ENCODE peak calls at places on chromosomes 1 and 21, in seven cellular contexts. T is Peyer's patch, K is cardiac muscle cell, O is psoas muscle, Z is uterus, A is fibroblast of lung, E is mesenchymal stem cell. D is an unnamed sample. For H3K4me1, the result is how much of the 10 kb centered on the place peaks cover.

GRCh38 chr1:64923294-64923718 is 43.0 kb downstream of the JAK1 start:
- DNase-seq in T (no peak), K (no peak), O (no peak), Z (no peak), A (peak), E (no peak), D (no peak)

GRCh38 chr1:12342261-12343003 is 112.6 kb downstream of the VPS13D start:
- DNase-seq in T (no peak), K (peak), O (no peak), Z (no peak), A (peak), E (peak), D (no peak)

GRCh38 chr1:160114085-160114484 is 1.5 kb upstream of the ATP1A2 start:
- DNase-seq in T (no peak), K (peak), O (peak), Z (no peak), A (no peak), E (no peak), D (no peak)

GRCh38 chr1:20194770-20195463 is 8.6 kb upstream of the PLA2G2C start:
- DNase-seq in T (peak), K (peak), O (peak), Z (peak), A (peak), E (peak), D (peak)

GRCh38 chr1:235980976-235981375 is 83.9 kb downstream of the NID1 start:
- DNase-seq in T (no peak), K (no peak), O (no peak), Z (no peak), A (no peak), E (no peak), D (no peak)

GRCh38 chr1:198135366-198135765 is 21.4 kb upstream of the NEK7 start:
- DNase-seq in T (no peak), K (no peak), O (no peak), Z (no peak), A (no peak), E (no peak), D (no peak)

GRCh38 chr1:26109229-26110164 is 2.1 kb upstream of the PDIK1L start:
- DNase-seq in T (no peak), K (no peak), O (no peak), Z (no peak), A (no peak), E (no peak), D (no peak)

GRCh38 chr1:64296459-64296858 is 93.0 kb downstream of the UBE2U start:
- DNase-seq in T (no peak), K (no peak), O (no peak), Z (no peak), A (no peak), E (no peak), D (no peak)

GRCh38 chr1:25450894-25451293 is 20.2 kb downstream of the MACO1 start:
- DNase-seq in T (no peak), K (no peak), O (no peak), Z (no peak), A (no peak), E (no peak), D (no peak)

GRCh38 chr1:222777977-222778376 is 36.9 kb upstream of the DISP1 start:
- DNase-seq in T (no peak), K (no peak), O (no peak), Z (no peak), A (no peak), E (peak), D (no peak)

GRCh38 chr1:22223176-22223575 is 80.3 kb upstream of the WNT4 start:
- DNase-seq in T (no peak), K (no peak), O (no peak), Z (no peak), A (no peak), E (no peak), D (no peak)

GRCh38 chr1:24186031-24186710 is 918 bp downstream of the IFNLR1 start:
- DNase-seq in T (peak), K (no peak), O (no peak), Z (no peak), A (no peak), E (no peak), D (no peak)

GRCh38 chr21:46144464-46145070 is 10.8 kb downstream of the FTCD start:
- DNase-seq in T (no peak), K (no peak), O (peak), Z (peak), A (no peak), E (no peak), D (no peak)

GRCh38 chr1:19260211-19261138 is 8.9 kb downstream of the MRTO4 start:
- DNase-seq in T (no peak), K (no peak), O (no peak), Z (no peak), A (peak), E (peak), D (no peak)

GRCh38 chr1:92291372-92291999 is 7.3 kb downstream of the GLMN start:
- DNase-seq in T (no peak), K (peak), O (no peak), Z (no peak), A (peak), E (peak), D (peak)

GRCh38 chr21:32844653-32845443 is 73.3 kb upstream of the PAXBP1 start:
- DNase-seq in T (no peak), K (no peak), O (no peak), Z (no peak), A (peak), E (peak), D (no peak)

GRCh38 chr1:65255088-65256050 is 54.0 kb upstream of the DNAJC6 start:
- DNase-seq in T (no peak), K (peak), O (no peak), Z (no peak), A (peak), E (peak), D (no peak)

GRCh38 chr1:31769720-31770390 is 5.7 kb upstream of the ADGRB2 start:
- DNase-seq in T (no peak), K (peak), O (peak), Z (no peak), A (no peak), E (no peak), D (no peak)

GRCh38 chr21:33964706-33965325 is 49.2 kb upstream of the ATP5PO start:
- DNase-seq in T (no peak), K (no peak), O (no peak), Z (no peak), A (peak), E (peak), D (no peak)

GRCh38 chr1:3320246-3321152 is 134.0 kb upstream of the ARHGEF16 start:
- DNase-seq in T (peak), K (no peak), O (no peak), Z (no peak), A (peak), E (no peak), D (no peak)

GRCh38 chr21:14712121-14712520 is 166.0 kb upstream of the SAMSN1 start:
- DNase-seq in T (no peak), K (no peak), O (no peak), Z (no peak), A (no peak), E (peak), D (no peak)

GRCh38 chr1:169909499-169909898 is 15.8 kb upstream of the SCYL3 start:
- DNase-seq in T (no peak), K (no peak), O (no peak), Z (no peak), A (no peak), E (no peak), D (no peak)

GRCh38 chr1:243325305-243325890 is 69.6 kb downstream of the SDCCAG8 start:
- DNase-seq in T (no peak), K (peak), O (no peak), Z (no peak), A (peak), E (peak), D (no peak)

GRCh38 chr21:44686000-44686781 is 4.2 kb upstream of the KRTAP12-1 start:
- DNase-seq in T (no peak), K (no peak), O (no peak), Z (no peak), A (no peak), E (no peak), D (no peak)

GRCh38 chr1:241639653-241640148 is 468 bp downstream of the CHML start:
- DNase-seq in T (peak), K (peak), O (peak), Z (peak), A (peak), E (peak), D (peak)

GRCh38 chr21:43884012-43884860 is 19.2 kb downstream of the AGPAT3 start:
- DNase-seq in T (peak), K (peak), O (peak), Z (no peak), A (peak), E (peak), D (peak)

GRCh38 chr1:153527023-153527724 is 8.6 kb downstream of the S100A6 start:
- DNase-seq in T (no peak), K (no peak), O (no peak), Z (no peak), A (peak), E (no peak), D (no peak)

GRCh38 chr1:155643230-155643629 is 33.2 kb downstream of the MSTO1 start:
- DNase-seq in T (no peak), K (no peak), O (no peak), Z (no peak), A (no peak), E (no peak), D (no peak)

GRCh38 chr1:210299501-210299900 is 29.2 kb upstream of the HHAT start:
- DNase-seq in T (no peak), K (no peak), O (no peak), Z (no peak), A (no peak), E (no peak), D (no peak)

GRCh38 chr1:84689514-84690396 is 506 bp downstream of the SSX2IP start:
- DNase-seq in T (peak), K (peak), O (peak), Z (peak), A (peak), E (peak), D (peak)

GRCh38 chr1:109763646-109764415 is at the start of gene EPS8L3:
- DNase-seq in T (peak), K (no peak), O (peak), Z (peak), A (no peak), E (no peak), D (no peak)

GRCh38 chr1:76759950-76760349 is 107.3 kb upstream of the ST6GALNAC5 start:
- DNase-seq in T (no peak), K (no peak), O (no peak), Z (no peak), A (peak), E (peak), D (no peak)

GRCh38 chr1:171999756-172000155 is 158.5 kb downstream of the DNM3 start:
- DNase-seq in T (no peak), K (no peak), O (no peak), Z (no peak), A (peak), E (peak), D (no peak)

DNA sequence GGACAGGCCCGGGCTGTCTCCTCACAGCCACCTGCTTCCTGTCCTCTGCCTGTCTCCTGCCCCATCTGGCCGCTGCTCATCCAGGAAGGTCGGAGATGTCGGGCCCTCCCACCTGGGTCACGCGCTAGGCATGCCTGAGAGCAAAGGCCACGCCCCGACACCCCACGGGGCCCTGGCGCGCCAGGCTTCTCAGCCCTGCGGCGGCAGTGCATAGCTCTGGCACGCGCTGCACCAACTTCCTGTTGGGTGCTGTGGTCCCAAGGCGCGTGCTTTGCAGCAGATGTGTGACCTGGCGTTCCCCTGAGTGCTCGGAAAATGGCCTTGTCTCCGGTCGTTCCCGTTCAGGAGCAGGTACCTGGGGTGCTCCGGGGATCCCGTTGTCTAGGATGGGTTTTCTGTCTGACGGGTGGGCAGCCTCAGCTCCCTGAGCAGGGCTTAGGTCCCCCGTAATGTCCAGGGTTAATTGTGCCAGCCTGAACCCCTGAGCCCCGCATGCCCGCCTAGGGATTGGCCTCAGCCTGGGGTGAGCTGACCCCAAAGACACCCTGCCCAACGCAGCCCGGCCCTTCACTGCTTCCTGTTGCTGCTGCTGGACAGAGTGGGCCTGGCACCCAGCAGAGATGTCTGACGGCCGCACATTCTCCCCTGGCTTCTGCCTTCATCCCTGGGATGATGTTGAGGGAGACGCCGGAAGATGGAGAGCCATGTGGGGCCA is 19.4 kb upstream of the KCNAB2 start:
- DNase-seq in T (peak), K (peak), O (peak), Z (peak), A (peak), E (no peak), D (no peak)
- H3K4me1 ChIP-seq in T (under half), K (under half), O (under half), Z (under half), A (under half), E (under half), D (under half)

GRCh38 chr1:162040657-162041056 is 17.0 kb upstream of the OLFML2B start:
- DNase-seq in T (no peak), K (peak), O (no peak), Z (no peak), A (peak), E (peak), D (no peak)

GRCh38 chr1:162042361-162042760 is 18.7 kb upstream of the OLFML2B start:
- DNase-seq in T (no peak), K (no peak), O (no peak), Z (no peak), A (no peak), E (no peak), D (no peak)

GRCh38 chr1:162035241-162035640 is 11.6 kb upstream of the OLFML2B start:
- DNase-seq in T (no peak), K (no peak), O (no peak), Z (no peak), A (peak), E (no peak), D (no peak)

GRCh38 chr1:162036156-162036555 is 12.5 kb upstream of the OLFML2B start:
- DNase-seq in T (no peak), K (no peak), O (no peak), Z (no peak), A (peak), E (no peak), D (no peak)

GRCh38 chr1:162038624-162039023 is 15.0 kb upstream of the OLFML2B start:
- DNase-seq in T (no peak), K (no peak), O (no peak), Z (no peak), A (no peak), E (no peak), D (no peak)
- H3K4me1 ChIP-seq in T (under half), K (under half), O (under half), Z (under half), A (under half), E (under half), D (under half)

GRCh38 chr1:149844650-149845255 is 54.6 kb upstream of the BOLA1 start:
- DNase-seq in T (no peak), K (peak), O (no peak), Z (no peak), A (no peak), E (peak), D (no peak)
- H3K4me1 ChIP-seq in T (under half), K (under half), O (under half), Z (under half), A (under half), E (under half), D (under half)

GRCh38 chr1:94063379-94063778 is 57.6 kb downstream of the ABCA4 start:
- DNase-seq in T (peak), K (peak), O (peak), Z (peak), A (peak), E (peak), D (no peak)
- H3K4me1 ChIP-seq in T (under half), K (under half), O (under half), Z (under half), A (under half), E (under half), D (under half)

DNA sequence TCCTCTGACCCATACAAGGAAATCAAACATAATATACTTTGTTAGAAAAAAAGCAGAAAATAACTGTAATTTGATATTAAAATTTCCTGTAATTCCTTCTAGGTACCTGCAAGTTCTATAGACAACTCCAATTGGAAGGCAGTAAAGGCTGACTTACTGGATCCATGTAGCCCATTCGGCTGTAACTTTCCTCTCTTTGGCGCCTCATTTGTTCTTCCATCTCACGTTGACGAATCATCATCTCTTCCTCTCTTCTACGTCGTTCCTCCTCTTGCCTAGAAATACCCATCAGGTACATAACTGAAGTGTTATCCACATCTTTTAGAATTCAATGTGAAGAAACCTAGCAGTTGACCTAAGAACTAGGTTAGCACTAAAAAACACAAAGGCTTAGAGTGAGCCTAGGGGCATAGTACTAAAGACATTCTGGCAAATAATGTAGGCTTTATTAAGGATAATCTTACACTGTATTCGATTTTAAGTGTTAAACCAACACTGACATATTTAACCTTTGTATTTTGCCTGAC is 5.1 kb downstream of the SFPQ start:
- DNase-seq in T (no peak), K (no peak), O (no peak), Z (no peak), A (no peak), E (no peak), D (no peak)
- H3K4me1 ChIP-seq in T (under half), K (under half), O (half or more), Z (under half), A (under half), E (under half), D (under half)

D was measured in SJSA1.